ENCODE peak calls at places on chromosomes 1 and 21, in seven cellular contexts. V, Q, C, H, D, B and T are unnamed samples. For H3K36me3 and H3K4me1, the result is how much of the 10 kb centered on the place peaks cover.

GRCh38 chr1:36239941-36240637 is 15.8 kb downstream of the THRAP3 start:
- DNase-seq in V (no peak), Q (no peak), C (peak), H (peak), D (peak), B (no peak), T (no peak)

GRCh38 chr1:10607228-10607627 is 132.5 kb downstream of the PEX14 start:
- DNase-seq in V (no peak), Q (no peak), C (no peak), H (no peak), D (peak), B (no peak), T (no peak)

GRCh38 chr21:34916446-34916845 is 132.7 kb downstream of the RUNX1 start:
- DNase-seq in V (no peak), Q (no peak), C (no peak), H (no peak), D (peak), B (no peak), T (no peak)

GRCh38 chr1:168335500-168335899 is 54.8 kb downstream of the TBX19 start:
- DNase-seq in V (no peak), Q (no peak), C (no peak), H (no peak), D (no peak), B (no peak), T (no peak)

GRCh38 chr1:1153874-1154273 is 19.8 kb upstream of the TTLL10 start:
- DNase-seq in V (no peak), Q (no peak), C (no peak), H (peak), D (peak), B (no peak), T (no peak)

GRCh38 chr1:10471411-10472219 is 714 bp downstream of the DFFA start:
- DNase-seq in V (no peak), Q (no peak), C (no peak), H (no peak), D (peak), B (no peak), T (no peak)

GRCh38 chr1:87335175-87335992 is 6.7 kb downstream of the LMO4 start:
- DNase-seq in V (peak), Q (peak), C (peak), H (peak), D (peak), B (peak), T (peak)

GRCh38 chr1:206722751-206723499 is 38.2 kb downstream of the MAPKAPK2 start:
- DNase-seq in V (no peak), Q (no peak), C (no peak), H (no peak), D (no peak), B (no peak), T (no peak)

GRCh38 chr1:219312967-219313366 is 139.3 kb downstream of the LYPLAL1 start:
- DNase-seq in V (no peak), Q (no peak), C (no peak), H (peak), D (peak), B (no peak), T (no peak)

GRCh38 chr1:70826428-70826827 is 221.2 kb downstream of the PTGER3 start:
- DNase-seq in V (no peak), Q (no peak), C (no peak), H (no peak), D (no peak), B (no peak), T (no peak)

GRCh38 chr1:87979079-87979478 is 650.4 kb downstream of the LMO4 start:
- DNase-seq in V (no peak), Q (no peak), C (no peak), H (no peak), D (no peak), B (no peak), T (no peak)

GRCh38 chr1:58885998-58886397 is 102.2 kb upstream of the JUN start:
- DNase-seq in V (no peak), Q (peak), C (no peak), H (no peak), D (no peak), B (peak), T (no peak)

GRCh38 chr1:229529639-229530038 is 21.5 kb upstream of the NUP133 start:
- DNase-seq in V (no peak), Q (no peak), C (no peak), H (no peak), D (no peak), B (no peak), T (no peak)
- H3K36me3 ChIP-seq in V (half or more), Q (under half), C (half or more), H (half or more), D (under half), B (under half), T (under half)

GRCh38 chr1:231393668-231394067 is 28.4 kb downstream of the EGLN1 start:
- DNase-seq in V (no peak), Q (no peak), C (no peak), H (peak), D (no peak), B (no peak), T (no peak)
- H3K4me1 ChIP-seq in V (under half), Q (half or more), C (under half), H (half or more), D (under half), B (half or more), T (under half)

DNA sequence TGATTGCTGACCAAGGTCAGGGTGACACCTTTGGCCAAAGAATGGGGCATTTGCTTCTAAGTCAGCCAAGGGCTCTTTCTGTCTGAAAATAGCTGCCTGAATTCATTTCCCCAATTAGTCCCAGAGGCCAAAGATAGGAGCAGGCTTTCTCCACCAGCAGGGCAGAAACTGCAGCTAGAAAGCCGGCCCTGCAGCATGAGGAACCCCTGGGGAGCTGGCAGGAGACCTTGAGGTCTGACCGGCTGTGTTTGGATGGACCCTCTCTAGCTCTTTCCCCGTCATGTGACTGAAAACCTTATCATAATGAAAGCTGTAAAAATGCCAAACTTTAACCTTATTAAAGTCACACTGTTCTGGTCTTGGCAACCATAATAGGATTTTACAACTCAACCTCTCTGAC is 93.4 kb downstream of the CD58 start:
- DNase-seq in V (no peak), Q (no peak), C (no peak), H (no peak), D (no peak), B (peak), T (no peak)
- TF ChIP-seq POLR2A in V (no peak), Q (no peak), C (no peak), H (no peak), D (no peak), B (peak), T (no peak)

GRCh38 chr21:46391773-46392172 is 66.9 kb upstream of the DIP2A start:
- DNase-seq in V (no peak), Q (no peak), C (no peak), H (no peak), D (no peak), B (no peak), T (no peak)
- H3K36me3 ChIP-seq in V (half or more), Q (under half), C (half or more), H (under half), D (under half), B (under half), T (under half)

GRCh38 chr1:32947669-32948068 is 16.9 kb downstream of the RNF19B start:
- DNase-seq in V (no peak), Q (no peak), C (no peak), H (no peak), D (no peak), B (no peak), T (no peak)

GRCh38 chr1:32948905-32949304 is 15.7 kb downstream of the RNF19B start:
- DNase-seq in V (no peak), Q (no peak), C (no peak), H (peak), D (no peak), B (no peak), T (no peak)

GRCh38 chr1:32948082-32948722 is 16.4 kb downstream of the RNF19B start:
- DNase-seq in V (no peak), Q (no peak), C (no peak), H (no peak), D (no peak), B (no peak), T (no peak)

GRCh38 chr1:32944180-32944579 is 20.4 kb downstream of the RNF19B start:
- DNase-seq in V (no peak), Q (no peak), C (no peak), H (no peak), D (no peak), B (no peak), T (no peak)

DNA sequence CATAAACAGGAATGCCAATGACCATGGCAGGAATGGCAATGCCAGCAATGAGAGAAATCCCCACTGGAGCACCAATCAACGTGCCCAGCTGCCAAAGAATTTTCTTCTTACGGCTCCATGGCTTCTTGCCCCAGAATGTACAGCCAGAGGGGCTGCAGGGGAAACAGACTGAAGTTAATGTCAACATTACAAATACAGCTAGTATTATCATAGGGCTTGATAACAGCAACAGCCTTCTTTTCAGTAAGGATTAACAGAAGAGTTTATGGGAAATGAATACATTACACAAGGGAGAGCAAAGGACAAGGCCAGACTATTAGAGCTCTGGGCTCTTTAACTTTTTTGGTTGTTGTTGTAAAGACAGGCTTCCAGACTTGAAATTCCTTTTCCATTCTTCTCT is 18.2 kb downstream of the RNF19B start:
- DNase-seq in V (no peak), Q (no peak), C (no peak), H (peak), D (no peak), B (no peak), T (no peak)
- H3K4me1 ChIP-seq in V (under half), Q (under half), C (under half), H (under half), D (under half), B (under half), T (under half)

DNA sequence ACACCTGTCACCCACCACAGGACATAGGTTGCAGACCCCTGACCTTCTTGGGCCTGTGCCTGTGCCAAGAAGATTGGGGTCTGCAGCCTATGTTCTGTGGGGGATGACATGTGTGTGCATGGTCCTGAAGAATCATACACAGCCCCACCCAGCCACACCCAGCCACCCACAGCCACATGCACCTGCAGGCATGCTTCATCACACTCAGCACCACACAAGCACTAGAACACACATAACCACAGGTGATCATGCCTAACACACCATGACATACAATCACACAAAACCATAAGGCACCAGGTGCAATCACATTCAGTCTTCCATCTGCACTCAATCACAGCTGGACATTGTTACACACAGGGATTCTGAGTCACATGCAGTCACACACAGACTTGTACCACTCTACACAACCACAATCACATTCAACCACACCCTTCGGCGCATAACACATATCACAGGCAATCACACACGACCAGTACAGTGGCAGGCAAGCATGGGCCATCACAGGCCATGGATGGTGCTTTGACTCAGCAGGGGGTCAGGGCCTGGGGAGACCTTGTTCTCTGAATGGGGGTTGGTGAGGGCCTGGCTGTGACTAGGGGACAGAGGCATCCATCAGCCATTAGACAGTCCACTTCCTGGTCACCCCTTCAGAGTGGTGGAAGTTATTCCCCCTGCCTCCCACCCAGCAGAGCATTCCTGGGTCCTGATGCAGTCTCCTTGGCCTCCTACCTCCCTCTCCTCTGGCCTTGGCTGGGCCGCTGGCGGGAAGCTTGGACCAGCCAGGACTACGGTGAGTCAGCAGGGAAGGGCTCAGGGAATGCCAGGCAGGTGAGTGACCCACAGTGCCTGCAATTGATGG is 44.3 kb upstream of the EPS8L3 start:
- DNase-seq in V (no peak), Q (no peak), C (no peak), H (no peak), D (peak), B (no peak), T (no peak)
- TF ChIP-seq POLR2A in V (no peak), Q (no peak), C (no peak), H (no peak), D (no peak), B (no peak), T (no peak)

GRCh38 chr1:39317111-39317510 is 112.6 kb downstream of the MACF1 start:
- DNase-seq in V (no peak), Q (no peak), C (no peak), H (no peak), D (peak), B (no peak), T (no peak)
- H3K36me3 ChIP-seq in V (half or more), Q (under half), C (half or more), H (half or more), D (under half), B (under half), T (half or more)

GRCh38 chr1:197915217-197915616 is 2.0 kb upstream of the LHX9 start:
- DNase-seq in V (no peak), Q (no peak), C (no peak), H (no peak), D (no peak), B (no peak), T (no peak)
- H3K4me1 ChIP-seq in V (half or more), Q (half or more), C (half or more), H (half or more), D (under half), B (half or more), T (under half)